ENCODE peak calls at places on chromosomes 12 and 14, in four cellular contexts. One of them, this sample, is unnamed.

GRCh38 chr12:12482959-12483358 is 79.7 kb downstream of the DUSP16 start:
- DNase-seq in A549: no peak
- DNase-seq in GM12878: no peak
- DNase-seq in HepG2: no peak
- DNase-seq in this sample: no peak

GRCh38 chr12:30146561-30146960 is 362.8 kb upstream of the TMTC1 start:
- DNase-seq in GM12878: no peak
- DNase-seq in HepG2: no peak
- DNase-seq in A549: no peak
- DNase-seq in this sample: no peak

GRCh38 chr12:79438480-79439178 is 252.1 kb downstream of the PAWR start:
- DNase-seq in GM12878: no peak
- DNase-seq in A549: no peak
- DNase-seq in HepG2: no peak
- DNase-seq in this sample: no peak

GRCh38 chr14:100267990-100268389 is 29.0 kb downstream of the YY1 start:
- DNase-seq in GM12878: no peak
- DNase-seq in HepG2: no peak
- DNase-seq in A549: no peak
- DNase-seq in this sample: no peak

GRCh38 chr14:53273671-53274072 is 120.5 kb upstream of the DDHD1 start:
- DNase-seq in HepG2: peak
- DNase-seq in A549: no peak
- DNase-seq in GM12878: no peak
- DNase-seq in this sample: no peak

GRCh38 chr14:26849514-26849913 is 251.7 kb upstream of the NOVA1 start:
- DNase-seq in GM12878: no peak
- DNase-seq in HepG2: no peak
- DNase-seq in A549: no peak
- DNase-seq in this sample: no peak

GRCh38 chr12:114254172-114254571 is 151.8 kb downstream of the TBX5 start:
- DNase-seq in A549: no peak
- DNase-seq in HepG2: no peak
- DNase-seq in GM12878: no peak
- DNase-seq in this sample: no peak

GRCh38 chr14:52266179-52266578 is 1.3 kb upstream of the PTGDR start:
- DNase-seq in GM12878: no peak
- DNase-seq in HepG2: no peak
- DNase-seq in A549: no peak
- DNase-seq in this sample: no peak

GRCh38 chr12:99736760-99737159 is 89.2 kb downstream of the GARIN6 start:
- DNase-seq in HepG2: no peak
- DNase-seq in GM12878: no peak
- DNase-seq in A549: no peak
- DNase-seq in this sample: no peak

GRCh38 chr14:31505411-31505810 is 17.6 kb upstream of the GPR33 start:
- DNase-seq in GM12878: no peak
- DNase-seq in A549: no peak
- DNase-seq in HepG2: no peak
- DNase-seq in this sample: no peak

GRCh38 chr14:99718031-99718810 is 34.1 kb downstream of the CYP46A1 start:
- DNase-seq in GM12878: peak
- DNase-seq in HepG2: no peak
- DNase-seq in A549: no peak
- DNase-seq in this sample: no peak

GRCh38 chr12:27394676-27395075 is 51.9 kb upstream of the SMCO2 start:
- DNase-seq in HepG2: no peak
- DNase-seq in A549: no peak
- DNase-seq in GM12878: no peak
- DNase-seq in this sample: no peak

GRCh38 chr12:124445826-124446225 is 121.6 kb downstream of the NCOR2 start:
- DNase-seq in GM12878: no peak
- DNase-seq in A549: no peak
- DNase-seq in HepG2: no peak
- DNase-seq in this sample: no peak

GRCh38 chr14:69654109-69654508 is 42.7 kb downstream of the SUSD6 start:
- DNase-seq in GM12878: no peak
- DNase-seq in A549: no peak
- DNase-seq in HepG2: no peak
- DNase-seq in this sample: peak

GRCh38 chr12:27193854-27194544 is 50.1 kb upstream of the STK38L start:
- DNase-seq in HepG2: no peak
- DNase-seq in GM12878: no peak
- DNase-seq in A549: no peak
- DNase-seq in this sample: no peak

GRCh38 chr12:131723532-131723931 is 12.6 kb downstream of the SFSWAP start:
- DNase-seq in HepG2: no peak
- DNase-seq in GM12878: no peak
- DNase-seq in A549: no peak
- DNase-seq in this sample: no peak

GRCh38 chr14:41606249-41607118 is at the start of gene LRFN5:
- DNase-seq in HepG2: no peak
- DNase-seq in GM12878: no peak
- DNase-seq in A549: no peak
- DNase-seq in this sample: no peak

GRCh38 chr12:125065021-125065752 is at the start of gene AACS:
- DNase-seq in A549: peak
- DNase-seq in HepG2: peak
- DNase-seq in GM12878: no peak
- DNase-seq in this sample: peak

GRCh38 chr12:129394416-129394815 is 509.4 kb downstream of the TMEM132D start:
- DNase-seq in HepG2: no peak
- DNase-seq in GM12878: no peak
- DNase-seq in A549: no peak
- DNase-seq in this sample: no peak
- TF ChIP-seq RAD21 in HepG2: no peak
- TF ChIP-seq RAD21 in GM12878: no peak
- TF ChIP-seq RAD21 in A549: no peak
- TF ChIP-seq RAD21 in this sample: no peak

GRCh38 chr12:123433615-123434014 is 2.9 kb downstream of the RILPL2 start:
- DNase-seq in GM12878: no peak
- DNase-seq in A549: no peak
- DNase-seq in HepG2: no peak
- DNase-seq in this sample: no peak
- TF ChIP-seq MYC in GM12878: no peak
- TF ChIP-seq MYC in A549: no peak
- TF ChIP-seq MYC in HepG2: no peak
- TF ChIP-seq MYC in this sample: no peak

GRCh38 chr12:49352351-49352750 is 5.7 kb downstream of the DNAJC22 start:
- DNase-seq in GM12878: no peak
- DNase-seq in HepG2: no peak
- DNase-seq in A549: no peak
- DNase-seq in this sample: no peak
- TF ChIP-seq RAD21 in GM12878: no peak
- TF ChIP-seq RAD21 in HepG2: no peak
- TF ChIP-seq RAD21 in A549: no peak
- TF ChIP-seq RAD21 in this sample: no peak

DNA sequence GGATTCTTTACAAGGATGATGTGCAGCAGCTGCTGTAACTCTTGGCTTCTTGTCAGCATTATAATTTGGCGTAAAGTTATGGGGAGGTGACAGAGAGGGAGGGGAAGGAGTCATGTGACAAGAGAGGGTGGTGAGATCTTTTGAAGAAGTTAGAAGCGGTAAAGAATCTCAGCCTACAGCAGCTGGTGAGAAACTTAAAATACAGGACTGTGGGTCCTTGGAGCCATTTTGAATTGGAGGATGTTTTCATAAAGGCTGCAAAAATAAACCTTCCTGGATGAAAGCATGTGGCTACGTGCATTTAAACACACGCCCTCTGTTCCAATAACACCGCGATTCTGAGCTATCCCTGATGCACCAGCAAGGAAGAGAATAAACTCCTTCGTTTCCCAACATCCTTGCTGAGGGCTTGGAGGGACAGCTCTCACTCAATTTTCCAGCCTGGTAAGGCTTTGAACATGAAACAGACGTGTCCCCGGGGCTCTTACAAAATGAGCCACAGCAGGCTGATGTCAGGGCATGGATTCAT is 133.7 kb downstream of the TMEM30B start:
- DNase-seq in GM12878: no peak
- DNase-seq in A549: no peak
- DNase-seq in HepG2: no peak
- DNase-seq in this sample: no peak
- TF ChIP-seq MYC in GM12878: no peak
- TF ChIP-seq MYC in A549: no peak
- TF ChIP-seq MYC in HepG2: no peak
- TF ChIP-seq MYC in this sample: no peak

GRCh38 chr14:28571636-28572035 is 195.0 kb upstream of the FOXG1 start:
- DNase-seq in A549: no peak
- DNase-seq in HepG2: no peak
- DNase-seq in GM12878: no peak
- DNase-seq in this sample: no peak

GRCh38 chr14:28577711-28578131 is 188.9 kb upstream of the FOXG1 start:
- DNase-seq in GM12878: no peak
- DNase-seq in A549: no peak
- DNase-seq in HepG2: no peak
- DNase-seq in this sample: no peak

GRCh38 chr14:28576523-28576922 is 190.1 kb upstream of the FOXG1 start:
- DNase-seq in HepG2: no peak
- DNase-seq in GM12878: no peak
- DNase-seq in A549: no peak
- DNase-seq in this sample: no peak

DNA sequence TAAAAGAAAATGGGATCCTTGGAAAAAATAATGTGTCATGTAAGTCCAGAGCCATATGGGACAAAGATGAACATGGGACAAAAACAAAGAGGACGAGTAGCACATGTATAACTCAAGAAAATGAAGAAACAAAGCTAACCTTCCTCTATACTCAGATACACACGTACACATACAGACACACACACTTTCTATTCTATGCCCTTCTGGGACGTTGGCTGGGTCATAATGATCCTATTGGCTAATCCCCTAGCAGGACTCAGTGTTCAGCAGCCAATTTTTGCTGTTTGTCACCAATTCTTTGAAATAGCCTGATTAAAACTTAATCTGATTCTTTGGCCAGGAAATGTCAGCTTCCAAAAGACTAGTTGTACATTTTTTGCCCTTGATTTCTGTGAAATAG is 189.4 kb upstream of the FOXG1 start:
- DNase-seq in GM12878: no peak
- DNase-seq in A549: no peak
- DNase-seq in HepG2: no peak
- DNase-seq in this sample: no peak
- TF ChIP-seq RAD21 in GM12878: no peak
- TF ChIP-seq RAD21 in A549: no peak
- TF ChIP-seq RAD21 in HepG2: no peak
- TF ChIP-seq RAD21 in this sample: no peak

GRCh38 chr14:90720336-90720735 is 95.9 kb downstream of the TTC7B start:
- DNase-seq in HepG2: no peak
- DNase-seq in A549: no peak
- DNase-seq in GM12878: no peak
- DNase-seq in this sample: peak

GRCh38 chr14:90722590-90722989 is 93.6 kb downstream of the TTC7B start:
- DNase-seq in A549: no peak
- DNase-seq in GM12878: no peak
- DNase-seq in HepG2: no peak
- DNase-seq in this sample: no peak

GRCh38 chr14:90717916-90718315 is 98.3 kb downstream of the TTC7B start:
- DNase-seq in GM12878: no peak
- DNase-seq in A549: no peak
- DNase-seq in HepG2: no peak
- DNase-seq in this sample: no peak

GRCh38 chr14:90721619-90722305 is 94.5 kb downstream of the TTC7B start:
- DNase-seq in HepG2: no peak
- DNase-seq in GM12878: no peak
- DNase-seq in A549: no peak
- DNase-seq in this sample: no peak

DNA sequence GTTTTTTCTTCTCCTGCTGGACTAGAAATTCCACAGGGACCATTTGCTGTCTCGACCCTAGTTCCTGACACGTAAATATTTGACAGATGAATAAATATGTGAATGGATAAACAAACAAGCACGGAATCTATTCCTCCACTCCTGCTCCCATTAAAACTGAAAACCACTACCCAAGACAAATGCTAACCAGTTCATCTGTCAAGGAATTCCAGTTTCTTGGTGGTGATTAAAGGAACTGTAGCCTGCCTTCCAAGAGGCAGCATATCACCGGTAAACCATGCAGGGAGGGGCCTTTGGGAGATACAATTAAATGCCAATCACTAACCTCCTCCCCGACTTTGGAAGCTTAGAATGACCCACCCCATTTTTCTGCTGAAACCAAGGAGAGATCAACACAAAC is 95.4 kb downstream of the TTC7B start:
- DNase-seq in A549: no peak
- DNase-seq in HepG2: no peak
- DNase-seq in GM12878: no peak
- DNase-seq in this sample: no peak
- TF ChIP-seq MYC in A549: no peak
- TF ChIP-seq MYC in HepG2: no peak
- TF ChIP-seq MYC in GM12878: no peak
- TF ChIP-seq MYC in this sample: no peak

DNA sequence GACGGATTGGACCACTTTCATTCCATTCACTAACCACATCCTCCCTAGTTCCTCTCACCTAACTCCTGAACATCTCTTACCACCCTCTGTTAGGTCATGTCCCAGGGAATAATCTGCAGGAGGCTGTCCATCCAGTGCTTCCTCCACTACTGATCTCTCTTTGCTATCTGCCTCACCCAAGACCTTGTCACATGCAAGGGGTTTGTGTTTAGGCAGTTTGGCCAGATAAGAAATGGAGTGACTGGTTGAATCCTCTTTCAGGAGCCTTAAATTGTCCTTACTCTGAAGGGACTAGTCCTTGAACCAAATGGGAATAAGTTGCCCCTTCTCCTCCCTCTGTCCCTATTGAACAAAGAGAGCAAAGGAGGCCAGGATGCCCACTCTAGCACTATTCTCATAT is 249.2 kb upstream of the BTG1 start:
- DNase-seq in HepG2: no peak
- DNase-seq in GM12878: no peak
- DNase-seq in A549: no peak
- DNase-seq in this sample: peak
- TF ChIP-seq RAD21 in HepG2: no peak
- TF ChIP-seq RAD21 in GM12878: no peak
- TF ChIP-seq RAD21 in A549: no peak
- TF ChIP-seq RAD21 in this sample: peak

This sample was measured in K562.